ENCODE peak calls at places on chromosomes 7 and 10, in nine cellular contexts. J is stimulated activated CD4-positive, alpha-beta T cell treated with anti-CD3 and anti-CD28 coated beads, Interleukin-2, amount 100 ng/mL, for 48 hours; X is NCI-H1092; I is SHP77; V is stimulated activated CD8-positive, alpha-beta memory T cell treated with anti-CD3 and anti-CD28 coated beads, Interleukin-7, amount 100 ng/mL, for 4 hours; A is esophagus muscularis mucosa; Y is neural crest cell; O is T follicular helper cell; E is caudate nucleus. S is an unnamed sample.

GRCh38 chr10:131955591-131956340 is 26.0 kb downstream of the BNIP3 start:
- DNase-seq in E (no peak), V (no peak), J (no peak), X (no peak), A (no peak), Y (no peak), I (no peak), O (no peak), S (no peak)

GRCh38 chr7:107138696-107139420 is 29.9 kb upstream of the HBP1 start:
- DNase-seq in E (no peak), Y (no peak), A (no peak), I (no peak), V (no peak), X (no peak), J (no peak), O (no peak), S (no peak)

GRCh38 chr10:76444034-76444800 is 1012.8 kb downstream of the LRMDA start:
- DNase-seq in Y (no peak), I (no peak), E (no peak), J (no peak), O (no peak), V (no peak), A (no peak), X (no peak), S (no peak)

GRCh38 chr10:44206127-44206818 is 178.6 kb downstream of the CXCL12 start:
- DNase-seq in X (no peak), I (no peak), Y (no peak), E (no peak), O (no peak), V (no peak), J (no peak), A (no peak), S (no peak)

GRCh38 chr10:44422631-44423030 is 37.7 kb upstream of the CXCL12 start:
- DNase-seq in V (no peak), A (no peak), I (no peak), J (no peak), O (no peak), X (no peak), Y (no peak), E (no peak), S (no peak)

GRCh38 chr10:68118657-68119056 is 9.4 kb downstream of the MYPN start:
- DNase-seq in A (no peak), J (no peak), I (no peak), Y (no peak), E (no peak), X (no peak), V (no peak), O (no peak), S (no peak)

GRCh38 chr10:6409982-6410694 is 169.9 kb downstream of the PRKCQ start:
- DNase-seq in J (no peak), Y (no peak), V (peak; percentile 18), O (peak; percentile 36), X (no peak), E (no peak), I (peak; percentile 36), A (no peak), S (peak; percentile 39)

GRCh38 chr7:89837515-89837914 is 316.8 kb upstream of the STEAP1 start:
- DNase-seq in I (peak; percentile 23), J (no peak), Y (no peak), E (no peak), A (no peak), V (no peak), X (no peak), O (no peak), S (no peak)

GRCh38 chr10:62748386-62748785 is 56.1 kb upstream of the ADO start:
- DNase-seq in Y (no peak), E (no peak), O (no peak), X (no peak), I (no peak), J (no peak), V (no peak), A (no peak), S (no peak)

GRCh38 chr7:141147482-141147881 is 73.6 kb downstream of the TMEM178B start:
- DNase-seq in J (no peak), I (no peak), V (no peak), X (no peak), A (peak; percentile 72), Y (no peak), O (no peak), E (no peak), S (no peak)